ENCODE peak calls at places on chromosomes 13 and 19, in ten cellular contexts. I is endodermal cell, C is brain microvascular endothelial cell, Q is fibroblast of pulmonary artery, T is epithelial cell of esophagus, S is astrocyte of the cerebellum, O is AG04450, R is Peyer's patch, D is neural progenitor cell, P is A673. K is an unnamed sample.
A peak's percentile ranks its signal among the peaks of the same experiment; 100 is the strongest.

GRCh38 chr13:96033220-96034015 is 19.8 kb downstream of the UGGT2 start:
- DNase-seq in D (no peak), Q (no peak), S (no peak), I (no peak), O (no peak), R (no peak), T (no peak), C (no peak), P (no peak), K (no peak)

GRCh38 chr13:51532736-51533197 is 51.5 kb upstream of the WDFY2 start:
- DNase-seq in Q (no peak), C (no peak), I (no peak), S (no peak), R (no peak), D (no peak), P (no peak), T (no peak), O (no peak), K (no peak)

GRCh38 chr13:50519866-50520265 is 323.6 kb downstream of the DLEU7 start:
- DNase-seq in D (no peak), Q (peak; percentile 50), I (no peak), O (no peak), T (peak; percentile 40), R (no peak), S (no peak), P (no peak), C (no peak), K (no peak)

GRCh38 chr19:33134571-33135041 is 2.7 kb downstream of the WDR88 start:
- DNase-seq in R (peak; percentile 49), Q (no peak), I (peak; percentile 80), S (no peak), P (no peak), D (peak; percentile 50), C (no peak), O (no peak), T (no peak), K (no peak)

GRCh38 chr19:53101518-53101917 is 1.7 kb downstream of the ZNF160 start:
- DNase-seq in Q (no peak), R (no peak), I (no peak), T (peak; percentile 24), S (no peak), P (no peak), O (no peak), D (no peak), C (peak; percentile 10), K (no peak)

GRCh38 chr19:38095411-38096308 is 128.4 kb downstream of the DPF1 start:
- DNase-seq in C (peak; percentile 72), D (peak; percentile 89), I (peak; percentile 94), T (peak; percentile 78), S (peak; percentile 51), R (peak; percentile 86), O (no peak), P (peak; percentile 70), Q (peak; percentile 77), K (peak; percentile 58)

GRCh38 chr13:79090552-79091159 is 315.4 kb downstream of the RBM26 start:
- DNase-seq in D (no peak), P (no peak), O (no peak), S (no peak), R (no peak), T (peak; percentile 69), Q (no peak), I (no peak), C (no peak), K (no peak)

GRCh38 chr13:110418944-110419343 is 111.9 kb downstream of the COL4A2 start:
- DNase-seq in S (no peak), O (no peak), Q (no peak), T (no peak), D (no peak), P (no peak), C (no peak), R (no peak), I (no peak), K (no peak)

GRCh38 chr19:38073806-38074685 is 150.0 kb downstream of the DPF1 start:
- DNase-seq in Q (no peak), R (no peak), S (no peak), I (peak; percentile 91), D (peak; percentile 90), O (no peak), C (no peak), P (no peak), T (no peak), K (no peak)

GRCh38 chr13:103903790-103904189 is 837.6 kb upstream of the SLC10A2 start:
- DNase-seq in D (no peak), S (no peak), O (no peak), T (no peak), P (no peak), R (no peak), Q (no peak), I (no peak), C (no peak), K (no peak)

GRCh38 chr13:48879854-48880253 is 95.9 kb upstream of the FNDC3A start:
- DNase-seq in T (no peak), S (no peak), P (no peak), R (no peak), O (no peak), I (peak; percentile 47), C (no peak), D (no peak), Q (no peak), K (no peak)

GRCh38 chr13:97978661-97979450 is 25.4 kb downstream of the IPO5 start:
- DNase-seq in O (no peak), P (peak; percentile 80), D (peak; percentile 85), C (no peak), T (no peak), R (no peak), Q (peak; percentile 32), I (no peak), S (peak; percentile 36), K (no peak)

GRCh38 chr13:26050568-26051230 is 1.1 kb downstream of the SHISA2 start:
- DNase-seq in C (no peak), I (peak; percentile 89), P (peak; percentile 28), T (peak; percentile 37), S (no peak), Q (no peak), D (peak; percentile 77), O (no peak), R (no peak), K (no peak)

GRCh38 chr13:48403151-48403631 is 9.7 kb downstream of the LPAR6 start:
- DNase-seq in C (no peak), T (no peak), I (no peak), R (no peak), Q (peak; percentile 61), S (no peak), O (no peak), D (no peak), P (peak; percentile 6), K (no peak)

GRCh38 chr13:47126432-47126831 is 229.6 kb upstream of the HTR2A start:
- DNase-seq in T (peak; percentile 7), C (no peak), O (no peak), S (no peak), Q (peak; percentile 41), I (peak; percentile 51), D (no peak), R (no peak), P (no peak), K (no peak)
- TF ChIP-seq CTCF in T (no peak), C (peak; percentile 27), O (no peak), S (no peak), Q (peak; percentile 17), I (peak; percentile 54), D (peak; percentile 20), R (no peak), P (no peak), K (no peak)

GRCh38 chr19:17282488-17283256 is 971 bp downstream of the ANKLE1 start:
- DNase-seq in P (peak; percentile 89), T (peak; percentile 82), D (peak; percentile 93), S (peak; percentile 18), I (peak; percentile 96), O (no peak), Q (peak; percentile 79), R (peak; percentile 94), C (peak; percentile 61), K (peak; percentile 39)
- H3K4me3 ChIP-seq in P (peak overlapping the region; percentile 55), T (peak overlapping the region; percentile 45), D (peak overlapping the region; percentile 40), S (peak overlapping the region; percentile 27), I (peak overlapping the region; percentile 45), O (peak overlapping the region; percentile 53), Q (peak overlapping the region; percentile 42), R (peak overlapping the region; percentile 54), C (peak overlapping the region; percentile 35), K (peak overlapping the region; percentile 52)

GRCh38 chr13:35712907-35713685 is 236.6 kb upstream of the MAB21L1 start:
- DNase-seq in C (peak; percentile 53), T (peak; percentile 16), Q (peak; percentile 19), P (peak; percentile 34), O (no peak), D (no peak), I (peak; percentile 33), R (no peak), S (no peak), K (no peak)
- TF ChIP-seq CTCF in C (no peak), T (no peak), Q (no peak), P (no peak), O (no peak), D (no peak), I (no peak), R (no peak), S (no peak), K (no peak)

GRCh38 chr19:3098141-3098514 is 4.0 kb downstream of the GNA11 start:
- DNase-seq in P (no peak), T (no peak), I (no peak), D (no peak), O (no peak), C (no peak), Q (no peak), S (no peak), R (no peak), K (no peak)
- H3K4me3 ChIP-seq in P (no peak overlapping the region), T (no peak overlapping the region), I (no peak overlapping the region), D (no peak overlapping the region), O (peak overlapping the region; percentile 41), C (no peak overlapping the region), Q (peak overlapping the region; percentile 37), S (no peak overlapping the region), R (peak overlapping the region; percentile 95), K (peak overlapping the region; percentile 97)

GRCh38 chr19:19663292-19664120 is at the start of gene ATP13A1:
- DNase-seq in D (peak; percentile 97), S (peak; percentile 93), P (peak; percentile 98), I (peak; percentile 98), Q (peak; percentile 98), C (peak; percentile 92), R (peak; percentile 98), O (peak; percentile 94), T (peak; percentile 99), K (peak; percentile 98)
- TF ChIP-seq CTCF in D (peak; percentile 38), S (peak; percentile 9), P (peak; percentile 27), I (peak; percentile 50), Q (no peak), C (peak; percentile 13), R (no peak), O (no peak), T (no peak), K (peak; percentile 13)

GRCh38 chr13:112712451-112712881 is 22.6 kb downstream of the ATP11A start:
- DNase-seq in P (no peak), C (no peak), S (no peak), D (no peak), I (no peak), R (peak; percentile 43), Q (no peak), O (no peak), T (no peak), K (no peak)
- H3K4me3 ChIP-seq in P (no peak overlapping the region), C (no peak overlapping the region), S (no peak overlapping the region), D (no peak overlapping the region), I (peak overlapping the region; percentile 34), R (no peak overlapping the region), Q (no peak overlapping the region), O (no peak overlapping the region), T (no peak overlapping the region), K (no peak overlapping the region)